ENCODE peak calls at places on chromosomes 13 and 19, in eight cellular contexts. M, K, Q, E, L, V, Y and F are unnamed samples.

GRCh38 chr19:6225232-6225635 is 54.5 kb downstream of the MLLT1 start:
- DNase-seq in V (no peak), E (no peak), M (no peak), L (no peak), K (no peak), Y (no peak), Q (no peak), F (no peak)

GRCh38 chr13:81395368-81395767 is 1054.4 kb upstream of the SPRY2 start:
- DNase-seq in V (peak; percentile 66), L (no peak), Q (no peak), K (no peak), E (no peak), Y (no peak), M (no peak), F (no peak)

GRCh38 chr13:77136902-77137420 is 110.0 kb upstream of the FBXL3 start:
- DNase-seq in V (no peak), Q (no peak), L (no peak), E (no peak), Y (no peak), K (no peak), M (no peak), F (no peak)

GRCh38 chr19:19372656-19373416 is 32.6 kb upstream of the GATAD2A start:
- DNase-seq in Q (no peak), E (peak; percentile 8), V (peak; percentile 86), M (no peak), Y (peak; percentile 82), L (no peak), K (no peak), F (peak; percentile 74)

GRCh38 chr19:57813919-57814504 is 701 bp downstream of the ZNF552 start:
- DNase-seq in V (peak; percentile 50), Y (no peak), L (no peak), E (no peak), Q (no peak), K (peak; percentile 72), M (no peak), F (no peak)

GRCh38 chr19:944171-944567 is 18.3 kb downstream of the ARID3A start:
- DNase-seq in M (no peak), L (no peak), V (peak; percentile 83), Y (no peak), E (no peak), Q (peak; percentile 90), K (no peak), F (peak; percentile 74)

GRCh38 chr19:42311612-42312160 is 1.4 kb upstream of the TMEM145 start:
- DNase-seq in Q (no peak), K (no peak), E (no peak), V (no peak), M (peak; percentile 49), L (no peak), Y (no peak), F (no peak)

GRCh38 chr13:112928958-112929777 is 39.8 kb upstream of the MCF2L start:
- DNase-seq in E (no peak), Y (no peak), V (peak; percentile 66), M (no peak), K (no peak), L (no peak), Q (no peak), F (no peak)

GRCh38 chr13:60229708-60230272 is 66.1 kb upstream of the DIAPH3 start:
- DNase-seq in L (no peak), K (no peak), E (no peak), M (no peak), Q (no peak), Y (no peak), V (no peak), F (no peak)

GRCh38 chr13:49694446-49694845 is 3.2 kb upstream of the EBPL start:
- DNase-seq in M (no peak), L (no peak), Y (no peak), K (no peak), Q (no peak), V (no peak), E (no peak), F (no peak)

GRCh38 chr19:48196321-48196761 is 25.9 kb downstream of the ZSWIM9 start:
- DNase-seq in E (no peak), K (no peak), L (no peak), V (no peak), Y (no peak), M (no peak), Q (no peak), F (no peak)

GRCh38 chr13:51636349-51636890 is 52.2 kb downstream of the WDFY2 start:
- DNase-seq in K (no peak), Y (no peak), E (no peak), M (no peak), Q (no peak), V (no peak), L (no peak), F (peak; percentile 63)

GRCh38 chr13:101967216-101967615 is 434.6 kb downstream of the FGF14 start:
- DNase-seq in M (no peak), Q (no peak), E (no peak), K (no peak), Y (no peak), V (no peak), L (no peak), F (no peak)

GRCh38 chr13:43783820-43784219 is 3.0 kb downstream of the ENOX1 start:
- DNase-seq in E (peak; percentile 9), M (no peak), L (no peak), K (no peak), Y (no peak), Q (no peak), V (no peak), F (no peak)
- TF ChIP-seq EP300 in E (no peak), M (no peak), L (no peak), K (no peak), Y (no peak), Q (no peak), V (no peak), F (no peak)

GRCh38 chr19:4414144-4414799 is 11.8 kb downstream of the CHAF1A start:
- DNase-seq in Q (peak; percentile 47), K (no peak), V (no peak), M (no peak), L (no peak), E (no peak), Y (no peak), F (no peak)

GRCh38 chr19:4406626-4407025 is 4.2 kb downstream of the CHAF1A start:
- DNase-seq in L (no peak), K (no peak), V (no peak), Q (no peak), M (no peak), Y (no peak), E (no peak), F (no peak)

GRCh38 chr19:4413588-4413987 is 11.1 kb downstream of the CHAF1A start:
- DNase-seq in V (no peak), L (no peak), M (no peak), Y (no peak), E (no peak), Q (no peak), K (no peak), F (no peak)

GRCh38 chr19:4405977-4406376 is 3.5 kb downstream of the CHAF1A start:
- DNase-seq in E (no peak), Y (no peak), M (no peak), L (no peak), V (no peak), K (no peak), Q (no peak), F (no peak)

GRCh38 chr19:4409123-4409933 is 6.9 kb downstream of the CHAF1A start:
- DNase-seq in K (no peak), Y (no peak), E (no peak), L (no peak), M (peak; percentile 73), Q (no peak), V (no peak), F (no peak)
- H3K4me3 ChIP-seq in K (no peak overlapping the region), Y (no peak overlapping the region), E (no peak overlapping the region), L (no peak overlapping the region), M (peak overlapping the region; percentile 19), Q (no peak overlapping the region), V (no peak overlapping the region), F (no peak overlapping the region)

GRCh38 chr13:41053384-41053826 is 7.9 kb upstream of the WBP4 start:
- DNase-seq in E (no peak), M (no peak), Y (no peak), K (no peak), Q (no peak), V (no peak), L (no peak), F (no peak)

GRCh38 chr13:41052441-41052840 is 8.9 kb upstream of the WBP4 start:
- DNase-seq in V (no peak), E (no peak), L (no peak), K (no peak), M (no peak), Q (no peak), Y (no peak), F (no peak)

GRCh38 chr13:41050041-41050440 is 11.3 kb upstream of the WBP4 start:
- DNase-seq in Y (no peak), L (no peak), E (no peak), M (no peak), Q (no peak), V (no peak), K (no peak), F (no peak)

GRCh38 chr13:41054212-41054877 is 7.0 kb upstream of the WBP4 start:
- DNase-seq in V (peak; percentile 42), E (peak; percentile 22), Y (no peak), L (no peak), Q (no peak), M (no peak), K (no peak), F (no peak)

GRCh38 chr13:41049480-41049879 is 11.8 kb upstream of the WBP4 start:
- DNase-seq in K (no peak), E (no peak), L (no peak), Q (no peak), V (no peak), M (no peak), Y (no peak), F (no peak)
- TF ChIP-seq EP300 in K (no peak), E (no peak), L (no peak), Q (no peak), V (no peak), M (no peak), Y (no peak), F (no peak)

GRCh38 chr13:99131410-99131809 is 69.2 kb upstream of the UBAC2 start:
- DNase-seq in K (no peak), Y (no peak), Q (no peak), V (no peak), L (no peak), E (no peak), M (no peak), F (no peak)
- H3K4me3 ChIP-seq in K (no peak overlapping the region), Y (no peak overlapping the region), Q (no peak overlapping the region), V (no peak overlapping the region), L (no peak overlapping the region), E (no peak overlapping the region), M (no peak overlapping the region), F (no peak overlapping the region)

DNA sequence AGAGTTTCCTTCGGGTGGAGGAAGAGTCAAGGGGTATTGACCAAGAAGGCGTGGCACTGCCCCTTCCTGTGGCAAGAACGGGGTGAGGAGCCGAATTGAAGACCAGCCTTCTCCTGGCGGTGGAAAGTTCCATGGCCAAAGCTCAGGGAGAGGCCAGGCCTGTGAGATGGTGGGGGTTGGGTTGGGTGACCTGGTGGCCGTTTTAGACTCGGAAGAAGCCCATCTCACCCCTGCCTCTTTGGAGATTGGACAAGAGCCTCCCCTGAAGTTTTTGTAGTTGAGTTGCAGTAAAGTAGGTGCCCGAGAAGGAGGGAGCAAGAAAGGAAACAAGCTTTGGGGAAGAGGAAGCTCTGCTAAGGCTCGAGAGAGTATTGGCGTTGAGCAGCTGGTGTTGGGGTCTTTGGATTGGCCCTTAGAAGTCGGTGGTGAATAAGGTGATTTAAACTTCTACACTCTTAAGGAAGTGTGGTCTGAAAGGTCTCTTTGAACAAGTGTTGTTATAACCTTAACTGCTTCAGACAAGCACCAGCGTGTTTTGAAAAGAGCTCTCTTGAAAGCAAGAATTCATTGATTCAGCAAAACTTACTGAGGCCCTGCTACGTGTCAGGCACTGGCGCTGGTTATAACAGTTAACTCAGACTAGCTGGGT is 964 bp downstream of the SPINT2 start:
- DNase-seq in M (no peak), E (peak; percentile 86), V (peak; percentile 63), Y (no peak), L (no peak), K (no peak), Q (no peak), F (peak; percentile 63)
- TF ChIP-seq EP300 in M (no peak), E (no peak), V (no peak), Y (no peak), L (no peak), K (no peak), Q (no peak), F (no peak)